ENCODE peak calls at places on chromosomes 2 and 18, in seven cellular contexts. L is activated T-helper 9 cell treated with anti-CD3 and anti-CD28 coated beads, Interleukin-2, amount 50 U/mL, for 16 hours; P is NAMALWA; I is endothelial cell; X is PC-9; Z is NCI-H1417; E is nucleus accumbens. J is an unnamed sample.

GRCh38 chr2:171547720-171548119 is 25.4 kb downstream of the CYBRD1 start:
- DNase-seq in L (no peak), X (no peak), Z (no peak), P (no peak), E (no peak), I (no peak), J (no peak)

GRCh38 chr18:10329116-10329515 is 125.3 kb upstream of the APCDD1 start:
- DNase-seq in Z (no peak), I (no peak), E (no peak), P (no peak), L (no peak), X (no peak), J (no peak)

GRCh38 chr2:212962691-212963090 is 188.7 kb downstream of the IKZF2 start:
- DNase-seq in E (no peak), P (no peak), Z (no peak), L (no peak), I (no peak), X (no peak), J (no peak)

GRCh38 chr2:240374085-240374907 is 61.2 kb upstream of the GPC1 start:
- DNase-seq in Z (no peak), X (peak; percentile 75), P (no peak), E (no peak), L (no peak), I (no peak), J (peak; percentile 93)

GRCh38 chr2:240278661-240279060 is 138.2 kb upstream of the OTOS start:
- DNase-seq in P (no peak), I (no peak), Z (no peak), X (no peak), E (no peak), L (no peak), J (no peak)

GRCh38 chr18:12317664-12318333 is 9.8 kb downstream of the TUBB6 start:
- DNase-seq in X (peak; percentile 44), I (no peak), L (no peak), Z (no peak), E (no peak), P (peak; percentile 90), J (peak; percentile 74)

GRCh38 chr2:112881217-112882000 is 29.6 kb upstream of the IL37 start:
- DNase-seq in Z (no peak), P (no peak), I (no peak), L (no peak), X (peak; percentile 65), E (no peak), J (peak; percentile 92)

GRCh38 chr2:197707316-197708213 is 2.4 kb downstream of the MARS2 start:
- DNase-seq in I (no peak), E (no peak), P (peak; percentile 74), X (peak; percentile 40), L (no peak), Z (no peak), J (peak; percentile 65)

GRCh38 chr2:176483481-176483880 is 214.2 kb downstream of the MTX2 start:
- DNase-seq in Z (no peak), E (no peak), I (no peak), P (no peak), L (no peak), X (no peak), J (no peak)